ENCODE peak calls at places on chromosomes 12 and 14, in six cellular contexts. M is neural crest cell, L is epithelial cell of esophagus, W is esophagus muscularis mucosa, B is GM10248, H is mucosa of descending colon. K is an unnamed sample.

GRCh38 chr14:79426103-79426755 is 785.1 kb downstream of the DIO2 start:
- DNase-seq in W (no peak), L (no peak), H (no peak), M (no peak), B (no peak), K (no peak)

GRCh38 chr14:61603736-61604135 is 91.6 kb upstream of the HIF1A start:
- DNase-seq in H (no peak), W (no peak), M (no peak), B (no peak), L (no peak), K (no peak)

GRCh38 chr12:44874981-44875416 is 1.1 kb downstream of the NELL2 start:
- DNase-seq in B (peak), H (no peak), L (no peak), M (no peak), W (no peak), K (peak)

GRCh38 chr14:21924479-21924878 is 250.9 kb upstream of the OR4E1 start:
- DNase-seq in L (no peak), M (no peak), H (peak), B (no peak), W (no peak), K (peak)

GRCh38 chr12:53543539-53543938 is 36.3 kb upstream of the NPFF start:
- DNase-seq in M (peak), W (no peak), L (peak), H (peak), B (peak), K (peak)

GRCh38 chr14:64109821-64110554 is 184.2 kb downstream of the ESR2 start:
- DNase-seq in H (no peak), W (no peak), M (no peak), B (no peak), L (peak), K (no peak)

GRCh38 chr12:237026-237815 is 23.3 kb upstream of the SLC6A12 start:
- DNase-seq in B (no peak), W (peak), M (no peak), L (no peak), H (peak), K (no peak)

GRCh38 chr12:11814362-11814761 is 164.9 kb downstream of the ETV6 start:
- DNase-seq in M (no peak), H (no peak), L (peak), W (no peak), B (no peak), K (no peak)

GRCh38 chr12:88615490-88615889 is 35.2 kb upstream of the KITLG start:
- DNase-seq in W (no peak), M (no peak), H (no peak), B (no peak), L (peak), K (no peak)

DNA sequence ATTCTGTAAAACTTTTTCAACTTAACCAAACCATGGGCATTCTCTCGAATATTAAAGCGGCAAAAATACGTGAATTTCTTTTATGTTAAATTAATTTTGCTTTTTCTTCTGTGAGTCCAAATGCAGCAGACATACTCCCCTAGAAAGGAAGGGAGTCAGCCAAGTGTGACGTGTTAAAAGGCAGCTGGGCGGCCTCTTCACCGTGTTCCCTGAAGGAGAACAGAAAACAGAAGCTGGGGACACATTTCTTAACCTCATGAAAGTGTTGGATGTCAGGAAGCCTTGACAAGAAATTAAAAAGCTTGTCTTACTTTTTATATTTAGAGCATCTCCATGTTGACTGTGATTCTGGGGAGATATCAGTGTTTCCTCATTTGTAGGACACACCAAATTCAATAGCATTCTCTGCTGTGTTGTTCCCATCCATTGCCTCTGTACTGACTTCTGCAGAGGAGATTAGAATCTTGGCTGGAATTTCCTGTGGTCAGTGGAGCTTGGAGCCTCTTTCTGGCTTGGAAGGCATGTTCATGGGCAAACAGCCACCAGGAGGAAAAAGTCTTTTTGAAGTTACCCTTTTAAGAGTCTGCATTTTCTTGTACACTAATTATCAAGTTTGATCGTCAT is 93.7 kb downstream of the RMST start:
- DNase-seq in H (no peak), M (no peak), L (no peak), W (no peak), B (no peak), K (no peak)
- TF ChIP-seq CTCF in H (no peak), M (no peak), L (no peak), W (no peak), B (no peak), K (no peak)

DNA sequence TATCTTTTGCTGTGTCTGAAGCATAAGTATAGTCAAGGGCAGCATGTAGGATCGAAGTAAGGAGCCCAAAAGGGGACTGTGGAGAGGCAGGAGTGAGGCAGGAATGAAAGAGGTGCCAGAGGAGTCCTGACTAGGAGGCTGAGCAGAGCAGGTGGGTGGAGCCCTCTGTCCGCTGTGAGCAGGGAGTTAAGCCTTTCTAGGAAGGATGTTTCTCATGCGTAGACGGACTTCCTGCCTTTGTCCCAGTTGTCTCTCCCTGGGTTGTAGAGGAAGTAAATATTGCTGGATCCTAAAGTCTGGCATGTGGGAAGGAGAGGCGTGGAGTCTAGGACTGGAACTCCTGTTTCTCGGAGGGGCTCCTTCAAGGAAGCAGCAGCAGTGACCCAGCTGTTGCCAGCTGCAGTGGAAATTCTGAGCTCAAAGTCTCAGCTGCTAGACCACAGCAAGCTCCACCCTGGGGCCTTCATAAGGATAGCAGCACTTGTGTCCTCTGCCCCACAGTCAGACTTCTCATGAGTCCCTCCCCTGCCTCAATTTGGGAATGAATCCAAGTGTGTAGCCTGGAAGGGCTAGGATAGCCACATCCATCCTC is 44.0 kb downstream of the RBMS2 start:
- DNase-seq in B (peak), H (peak), L (peak), W (no peak), M (no peak), K (no peak)
- TF ChIP-seq CTCF in B (no peak), H (no peak), L (no peak), W (no peak), M (no peak), K (no peak)

DNA sequence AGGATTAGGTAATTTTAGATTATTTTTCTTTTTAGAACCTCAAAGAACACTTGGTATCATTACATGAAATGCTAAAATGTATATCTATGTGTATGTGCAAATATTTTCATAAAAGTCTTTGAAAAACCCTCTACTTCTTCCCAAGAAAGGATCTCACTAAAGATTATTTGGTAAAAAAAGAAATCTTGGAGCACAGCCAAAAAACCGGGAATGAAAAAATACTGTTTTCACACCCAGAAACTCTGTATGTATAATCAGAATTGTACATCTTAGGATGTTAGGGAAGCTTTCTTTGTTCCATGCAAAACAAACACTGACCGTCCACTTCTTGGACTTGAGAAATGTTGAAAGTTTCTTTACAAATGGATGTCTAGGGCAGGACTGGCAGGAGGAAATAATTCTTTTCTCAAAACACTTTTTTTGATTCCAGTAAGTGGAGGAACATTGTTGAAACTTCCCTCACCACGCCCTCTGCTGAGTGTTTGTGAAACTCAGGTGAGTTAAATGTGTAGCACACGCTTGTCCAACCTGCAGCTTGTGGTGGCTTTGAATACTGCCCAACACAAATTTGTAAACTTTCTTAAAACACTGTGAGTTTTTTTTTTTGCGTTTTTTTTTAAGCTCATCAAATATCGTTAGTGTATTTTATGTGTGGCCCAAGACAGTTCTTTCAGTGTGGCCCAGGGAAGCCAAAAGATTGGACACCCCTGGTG is 26.5 kb downstream of the FBXO34 start:
- DNase-seq in B (peak), L (peak), H (no peak), M (no peak), W (no peak), K (peak)
- TF ChIP-seq CTCF in B (peak), L (peak), H (no peak), M (no peak), W (no peak), K (no peak)

GRCh38 chr12:8553088-8553627 is 12.5 kb upstream of the CLEC4E start:
- DNase-seq in L (no peak), B (no peak), M (no peak), H (no peak), W (no peak), K (no peak)
- TF ChIP-seq CTCF in L (no peak), B (no peak), M (peak), H (no peak), W (no peak), K (no peak)

K was measured in CD4-positive, alpha-beta T cell.